ENCODE peak calls at places on chromosome 15, in nine cellular contexts. One of them, this sample, is unnamed.

GRCh38 chr15:89781891-89782618 is 5.9 kb downstream of the MESP2 start:
- DNase-seq in CD4-positive, CD25-positive, alpha-beta regulatory T cell: no peak
- DNase-seq in NCI-H345: no peak
- DNase-seq in AG08395: peak
- DNase-seq in anterior cingulate cortex: no peak
- DNase-seq in Panc1: no peak
- DNase-seq in iPS-NIHi11: peak
- DNase-seq in endodermal cell: no peak
- DNase-seq in hepatocyte: peak
- DNase-seq in this sample: no peak

GRCh38 chr15:75063338-75063737 is 39.9 kb downstream of the PPCDC start:
- DNase-seq in endodermal cell: no peak
- DNase-seq in iPS-NIHi11: no peak
- DNase-seq in anterior cingulate cortex: no peak
- DNase-seq in AG08395: no peak
- DNase-seq in hepatocyte: no peak
- DNase-seq in Panc1: no peak
- DNase-seq in CD4-positive, CD25-positive, alpha-beta regulatory T cell: no peak
- DNase-seq in NCI-H345: no peak
- DNase-seq in this sample: no peak

GRCh38 chr15:37056168-37056893 is 44.0 kb downstream of the MEIS2 start:
- DNase-seq in iPS-NIHi11: no peak
- DNase-seq in CD4-positive, CD25-positive, alpha-beta regulatory T cell: no peak
- DNase-seq in anterior cingulate cortex: no peak
- DNase-seq in NCI-H345: peak
- DNase-seq in hepatocyte: no peak
- DNase-seq in Panc1: no peak
- DNase-seq in endodermal cell: no peak
- DNase-seq in AG08395: no peak
- DNase-seq in this sample: no peak

GRCh38 chr15:101558217-101558941 is 68.9 kb upstream of the PCSK6 start:
- DNase-seq in AG08395: no peak
- DNase-seq in NCI-H345: peak
- DNase-seq in Panc1: no peak
- DNase-seq in iPS-NIHi11: no peak
- DNase-seq in anterior cingulate cortex: no peak
- DNase-seq in endodermal cell: peak
- DNase-seq in CD4-positive, CD25-positive, alpha-beta regulatory T cell: no peak
- DNase-seq in hepatocyte: peak
- DNase-seq in this sample: no peak

GRCh38 chr15:90082140-90082713 is 20.0 kb downstream of the IDH2 start:
- DNase-seq in anterior cingulate cortex: peak
- DNase-seq in Panc1: no peak
- DNase-seq in hepatocyte: no peak
- DNase-seq in iPS-NIHi11: peak
- DNase-seq in AG08395: no peak
- DNase-seq in NCI-H345: no peak
- DNase-seq in endodermal cell: peak
- DNase-seq in CD4-positive, CD25-positive, alpha-beta regulatory T cell: no peak
- DNase-seq in this sample: peak

GRCh38 chr15:92140802-92141201 is 252.9 kb upstream of the ST8SIA2 start:
- DNase-seq in NCI-H345: no peak
- DNase-seq in iPS-NIHi11: no peak
- DNase-seq in Panc1: no peak
- DNase-seq in endodermal cell: no peak
- DNase-seq in AG08395: no peak
- DNase-seq in hepatocyte: no peak
- DNase-seq in CD4-positive, CD25-positive, alpha-beta regulatory T cell: no peak
- DNase-seq in anterior cingulate cortex: no peak
- DNase-seq in this sample: no peak

GRCh38 chr15:78224024-78224413 is 10.3 kb downstream of the ACSBG1 start:
- DNase-seq in CD4-positive, CD25-positive, alpha-beta regulatory T cell: no peak
- DNase-seq in anterior cingulate cortex: no peak
- DNase-seq in iPS-NIHi11: no peak
- DNase-seq in endodermal cell: no peak
- DNase-seq in hepatocyte: no peak
- DNase-seq in AG08395: no peak
- DNase-seq in Panc1: no peak
- DNase-seq in NCI-H345: no peak
- DNase-seq in this sample: no peak

GRCh38 chr15:84992157-84992940 is 10.7 kb downstream of the PDE8A start:
- DNase-seq in AG08395: peak
- DNase-seq in Panc1: peak
- DNase-seq in hepatocyte: peak
- DNase-seq in CD4-positive, CD25-positive, alpha-beta regulatory T cell: no peak
- DNase-seq in endodermal cell: no peak
- DNase-seq in iPS-NIHi11: no peak
- DNase-seq in anterior cingulate cortex: no peak
- DNase-seq in NCI-H345: no peak
- DNase-seq in this sample: no peak

GRCh38 chr15:68704496-68705021 is 116.1 kb downstream of the ANP32A start:
- DNase-seq in endodermal cell: peak
- DNase-seq in CD4-positive, CD25-positive, alpha-beta regulatory T cell: no peak
- DNase-seq in AG08395: no peak
- DNase-seq in NCI-H345: no peak
- DNase-seq in iPS-NIHi11: peak
- DNase-seq in Panc1: no peak
- DNase-seq in anterior cingulate cortex: no peak
- DNase-seq in hepatocyte: peak
- DNase-seq in this sample: no peak

GRCh38 chr15:52877255-52877654 is 87.1 kb upstream of the ONECUT1 start:
- DNase-seq in CD4-positive, CD25-positive, alpha-beta regulatory T cell: no peak
- DNase-seq in Panc1: no peak
- DNase-seq in anterior cingulate cortex: no peak
- DNase-seq in iPS-NIHi11: no peak
- DNase-seq in endodermal cell: no peak
- DNase-seq in AG08395: no peak
- DNase-seq in hepatocyte: no peak
- DNase-seq in NCI-H345: no peak
- DNase-seq in this sample: no peak

GRCh38 chr15:71278989-71279756 is 163.9 kb downstream of the THSD4 start:
- DNase-seq in AG08395: peak
- DNase-seq in NCI-H345: peak
- DNase-seq in iPS-NIHi11: no peak
- DNase-seq in CD4-positive, CD25-positive, alpha-beta regulatory T cell: no peak
- DNase-seq in endodermal cell: no peak
- DNase-seq in hepatocyte: peak
- DNase-seq in Panc1: no peak
- DNase-seq in anterior cingulate cortex: no peak
- DNase-seq in this sample: no peak

GRCh38 chr15:98754283-98755022 is 106.1 kb downstream of the IGF1R start:
- DNase-seq in AG08395: peak
- DNase-seq in anterior cingulate cortex: no peak
- DNase-seq in iPS-NIHi11: no peak
- DNase-seq in NCI-H345: no peak
- DNase-seq in Panc1: peak
- DNase-seq in CD4-positive, CD25-positive, alpha-beta regulatory T cell: no peak
- DNase-seq in endodermal cell: peak
- DNase-seq in hepatocyte: no peak
- DNase-seq in this sample: no peak

GRCh38 chr15:38894260-38894948 is 329.8 kb upstream of the RASGRP1 start:
- DNase-seq in hepatocyte: no peak
- DNase-seq in anterior cingulate cortex: no peak
- DNase-seq in NCI-H345: no peak
- DNase-seq in iPS-NIHi11: no peak
- DNase-seq in AG08395: peak
- DNase-seq in CD4-positive, CD25-positive, alpha-beta regulatory T cell: no peak
- DNase-seq in Panc1: no peak
- DNase-seq in endodermal cell: no peak
- DNase-seq in this sample: no peak

GRCh38 chr15:51828621-51829359 is 663 bp upstream of the TMOD3 start:
- DNase-seq in iPS-NIHi11: no peak
- DNase-seq in hepatocyte: no peak
- DNase-seq in AG08395: no peak
- DNase-seq in anterior cingulate cortex: no peak
- DNase-seq in Panc1: no peak
- DNase-seq in NCI-H345: no peak
- DNase-seq in endodermal cell: no peak
- DNase-seq in CD4-positive, CD25-positive, alpha-beta regulatory T cell: no peak
- DNase-seq in this sample: no peak

GRCh38 chr15:72474912-72475601 is 927 bp downstream of the ARIH1 start:
- DNase-seq in hepatocyte: peak
- DNase-seq in iPS-NIHi11: peak
- DNase-seq in NCI-H345: peak
- DNase-seq in Panc1: peak
- DNase-seq in endodermal cell: peak
- DNase-seq in anterior cingulate cortex: peak
- DNase-seq in CD4-positive, CD25-positive, alpha-beta regulatory T cell: peak
- DNase-seq in AG08395: peak
- DNase-seq in this sample: peak

GRCh38 chr15:54101664-54102270 is 123.5 kb downstream of the UNC13C start:
- DNase-seq in AG08395: no peak
- DNase-seq in Panc1: no peak
- DNase-seq in NCI-H345: no peak
- DNase-seq in iPS-NIHi11: no peak
- DNase-seq in anterior cingulate cortex: no peak
- DNase-seq in hepatocyte: no peak
- DNase-seq in endodermal cell: no peak
- DNase-seq in CD4-positive, CD25-positive, alpha-beta regulatory T cell: no peak
- DNase-seq in this sample: no peak

GRCh38 chr15:65305144-65305758 is 774 bp downstream of the RNU5B-1 start:
- DNase-seq in iPS-NIHi11: no peak
- DNase-seq in anterior cingulate cortex: no peak
- DNase-seq in AG08395: peak
- DNase-seq in endodermal cell: no peak
- DNase-seq in Panc1: no peak
- DNase-seq in CD4-positive, CD25-positive, alpha-beta regulatory T cell: no peak
- DNase-seq in hepatocyte: no peak
- DNase-seq in NCI-H345: no peak
- DNase-seq in this sample: no peak

GRCh38 chr15:51737538-51738305 is at the start of gene LYSMD2:
- DNase-seq in CD4-positive, CD25-positive, alpha-beta regulatory T cell: peak
- DNase-seq in iPS-NIHi11: peak
- DNase-seq in anterior cingulate cortex: peak
- DNase-seq in AG08395: peak
- DNase-seq in hepatocyte: peak
- DNase-seq in endodermal cell: peak
- DNase-seq in NCI-H345: peak
- DNase-seq in Panc1: no peak
- DNase-seq in this sample: peak

GRCh38 chr15:65927545-65927944 is 58.3 kb downstream of the RAB11A start:
- DNase-seq in Panc1: no peak
- DNase-seq in anterior cingulate cortex: no peak
- DNase-seq in iPS-NIHi11: no peak
- DNase-seq in endodermal cell: peak
- DNase-seq in hepatocyte: no peak
- DNase-seq in AG08395: no peak
- DNase-seq in NCI-H345: no peak
- DNase-seq in CD4-positive, CD25-positive, alpha-beta regulatory T cell: no peak
- DNase-seq in this sample: no peak

GRCh38 chr15:98070132-98070531 is 109.6 kb downstream of the ARRDC4 start:
- DNase-seq in anterior cingulate cortex: no peak
- DNase-seq in endodermal cell: no peak
- DNase-seq in hepatocyte: no peak
- DNase-seq in AG08395: peak
- DNase-seq in iPS-NIHi11: no peak
- DNase-seq in NCI-H345: no peak
- DNase-seq in Panc1: no peak
- DNase-seq in CD4-positive, CD25-positive, alpha-beta regulatory T cell: no peak
- DNase-seq in this sample: no peak

GRCh38 chr15:67080118-67080899 is 14.9 kb downstream of the SMAD3 start:
- DNase-seq in hepatocyte: no peak
- DNase-seq in endodermal cell: no peak
- DNase-seq in AG08395: peak
- DNase-seq in iPS-NIHi11: no peak
- DNase-seq in CD4-positive, CD25-positive, alpha-beta regulatory T cell: no peak
- DNase-seq in Panc1: no peak
- DNase-seq in anterior cingulate cortex: no peak
- DNase-seq in NCI-H345: no peak
- DNase-seq in this sample: no peak

GRCh38 chr15:80466543-80466942 is 62.4 kb downstream of the ARNT2 start:
- DNase-seq in iPS-NIHi11: no peak
- DNase-seq in anterior cingulate cortex: no peak
- DNase-seq in Panc1: no peak
- DNase-seq in CD4-positive, CD25-positive, alpha-beta regulatory T cell: no peak
- DNase-seq in NCI-H345: no peak
- DNase-seq in hepatocyte: no peak
- DNase-seq in endodermal cell: no peak
- DNase-seq in AG08395: no peak
- DNase-seq in this sample: no peak

GRCh38 chr15:93217343-93217742 is 128.3 kb upstream of the RGMA start:
- DNase-seq in hepatocyte: no peak
- DNase-seq in NCI-H345: no peak
- DNase-seq in anterior cingulate cortex: no peak
- DNase-seq in iPS-NIHi11: no peak
- DNase-seq in CD4-positive, CD25-positive, alpha-beta regulatory T cell: no peak
- DNase-seq in AG08395: no peak
- DNase-seq in endodermal cell: no peak
- DNase-seq in Panc1: no peak
- DNase-seq in this sample: no peak

GRCh38 chr15:41661529-41662225 is 1.5 kb downstream of the MGA start:
- DNase-seq in endodermal cell: peak
- DNase-seq in AG08395: peak
- DNase-seq in NCI-H345: peak
- DNase-seq in CD4-positive, CD25-positive, alpha-beta regulatory T cell: peak
- DNase-seq in anterior cingulate cortex: peak
- DNase-seq in Panc1: peak
- DNase-seq in hepatocyte: peak
- DNase-seq in iPS-NIHi11: peak
- DNase-seq in this sample: peak

GRCh38 chr15:96358006-96358794 is 27.7 kb downstream of the NR2F2 start:
- DNase-seq in anterior cingulate cortex: no peak
- DNase-seq in AG08395: no peak
- DNase-seq in iPS-NIHi11: no peak
- DNase-seq in CD4-positive, CD25-positive, alpha-beta regulatory T cell: no peak
- DNase-seq in hepatocyte: no peak
- DNase-seq in Panc1: no peak
- DNase-seq in endodermal cell: peak
- DNase-seq in NCI-H345: no peak
- DNase-seq in this sample: no peak

GRCh38 chr15:101128191-101128590 is 123.7 kb downstream of the CHSY1 start:
- DNase-seq in NCI-H345: no peak
- DNase-seq in hepatocyte: peak
- DNase-seq in AG08395: peak
- DNase-seq in iPS-NIHi11: no peak
- DNase-seq in anterior cingulate cortex: no peak
- DNase-seq in Panc1: no peak
- DNase-seq in endodermal cell: peak
- DNase-seq in CD4-positive, CD25-positive, alpha-beta regulatory T cell: no peak
- DNase-seq in this sample: no peak

GRCh38 chr15:80856400-80856799 is 77.2 kb downstream of the CEMIP start:
- DNase-seq in hepatocyte: no peak
- DNase-seq in anterior cingulate cortex: no peak
- DNase-seq in iPS-NIHi11: peak
- DNase-seq in Panc1: no peak
- DNase-seq in CD4-positive, CD25-positive, alpha-beta regulatory T cell: no peak
- DNase-seq in endodermal cell: peak
- DNase-seq in NCI-H345: no peak
- DNase-seq in AG08395: no peak
- DNase-seq in this sample: no peak

GRCh38 chr15:69298697-69299441 is at the start of gene PAQR5:
- DNase-seq in endodermal cell: peak
- DNase-seq in NCI-H345: peak
- DNase-seq in CD4-positive, CD25-positive, alpha-beta regulatory T cell: no peak
- DNase-seq in anterior cingulate cortex: no peak
- DNase-seq in Panc1: no peak
- DNase-seq in iPS-NIHi11: peak
- DNase-seq in hepatocyte: peak
- DNase-seq in AG08395: peak
- DNase-seq in this sample: peak